ENCODE peak calls at places on chromosomes 7 and 10, in ten cellular contexts. A, P, H, I, O, B, F, J, C and E are unnamed samples. For H3K4me1, the result is how much of the 10 kb centered on the place peaks cover.

GRCh38 chr10:24119919-24120318 is 89.0 kb upstream of the KIAA1217 start:
- DNase-seq in I (no peak), B (no peak), C (no peak), A (no peak), J (no peak), H (no peak), P (no peak), O (no peak), F (no peak), E (no peak)

GRCh38 chr7:35380739-35381224 is 126.9 kb upstream of the TBX20 start:
- DNase-seq in J (no peak), O (no peak), P (no peak), B (no peak), C (no peak), F (no peak), A (peak), H (no peak), I (no peak), E (no peak)

GRCh38 chr10:60944159-60944909 is at the start of gene RHOBTB1:
- DNase-seq in J (peak), H (peak), I (peak), P (peak), O (peak), A (peak), F (peak), C (peak), B (peak), E (peak)

GRCh38 chr10:75987610-75988009 is 556.2 kb downstream of the LRMDA start:
- DNase-seq in I (no peak), B (peak), J (no peak), O (no peak), C (peak), A (peak), H (no peak), P (no peak), F (peak), E (peak)

GRCh38 chr7:23544913-23545354 is 13.2 kb upstream of the TRA2A start:
- DNase-seq in O (peak), F (no peak), I (no peak), C (peak), P (no peak), B (peak), H (peak), J (no peak), A (peak), E (peak)

GRCh38 chr10:97684866-97685394 is 2.1 kb downstream of the AVPI1 start:
- DNase-seq in P (no peak), F (no peak), O (peak), J (no peak), B (no peak), H (no peak), A (peak), I (no peak), C (no peak), E (peak)

GRCh38 chr7:158247758-158248487 is 339.7 kb downstream of the PTPRN2 start:
- DNase-seq in H (peak), B (no peak), J (peak), C (no peak), F (no peak), P (peak), O (no peak), I (no peak), A (no peak), E (no peak)

GRCh38 chr10:93068411-93069244 is 5.1 kb upstream of the CYP26A1 start:
- DNase-seq in F (no peak), C (no peak), A (peak), I (no peak), B (peak), J (no peak), O (no peak), P (no peak), H (peak), E (peak)

GRCh38 chr10:25026463-25026862 is 10.1 kb downstream of the THNSL1 start:
- DNase-seq in J (no peak), B (peak), O (peak), A (no peak), I (no peak), P (no peak), F (no peak), C (no peak), H (no peak), E (peak)

GRCh38 chr7:152759655-152760383 is at the start of gene ACTR3B:
- DNase-seq in P (peak), F (peak), B (peak), I (peak), A (peak), C (peak), H (peak), O (peak), J (peak), E (peak)

GRCh38 chr10:12384906-12385305 is 35.6 kb downstream of the CAMK1D start:
- DNase-seq in J (no peak), B (no peak), O (no peak), H (no peak), F (no peak), C (no peak), P (no peak), I (no peak), A (no peak), E (no peak)

GRCh38 chr7:130865408-130866236 is 131.6 kb upstream of the KLF14 start:
- DNase-seq in P (no peak), H (no peak), A (peak), O (no peak), J (no peak), I (no peak), B (no peak), C (peak), F (no peak), E (no peak)

GRCh38 chr7:77903597-77903996 is 105.0 kb downstream of the PHTF2 start:
- DNase-seq in H (no peak), F (no peak), A (peak), C (no peak), B (peak), J (no peak), P (no peak), O (no peak), I (no peak), E (peak)

GRCh38 chr10:95480102-95480900 is 80.9 kb downstream of the SORBS1 start:
- DNase-seq in F (no peak), P (no peak), B (no peak), H (no peak), O (no peak), A (peak), C (peak), I (no peak), J (no peak), E (no peak)

GRCh38 chr10:82161264-82161663 is 286.3 kb downstream of the NRG3 start:
- DNase-seq in H (no peak), P (no peak), O (no peak), C (no peak), I (no peak), B (no peak), J (no peak), A (no peak), F (no peak), E (no peak)

GRCh38 chr7:152341039-152341913 is 94.5 kb downstream of the KMT2C start:
- DNase-seq in O (peak), J (no peak), H (no peak), F (peak), P (peak), A (peak), C (peak), I (no peak), B (peak), E (peak)

DNA sequence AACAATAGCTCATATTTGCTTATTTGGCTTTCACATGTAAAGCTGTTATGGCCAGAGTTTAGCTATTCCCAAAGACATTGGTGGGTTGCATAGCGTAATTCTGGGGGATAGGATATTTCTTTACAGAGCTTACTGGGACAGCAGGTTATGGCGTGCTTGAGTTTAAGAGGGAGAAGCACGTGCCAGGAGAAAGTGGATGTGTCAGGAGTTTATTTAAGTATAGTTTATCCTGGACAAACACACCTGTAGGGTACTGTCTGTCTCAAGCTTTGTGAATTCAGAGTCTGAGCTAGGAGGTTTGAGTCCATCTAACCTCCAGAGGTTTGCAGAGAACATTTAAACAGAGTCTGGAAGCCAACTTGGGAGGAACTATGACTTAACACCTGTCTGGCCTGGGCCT is 21.3 kb downstream of the GBF1 start:
- DNase-seq in A (no peak), J (no peak), B (no peak), I (no peak), C (no peak), P (peak), H (no peak), F (no peak), O (no peak), E (no peak)
- H3K4me1 ChIP-seq in A (under half), J (under half), B (under half), I (under half), C (under half), P (under half), H (half or more), F (half or more), O (under half), E (half or more)

GRCh38 chr10:3829193-3830050 is 44.4 kb upstream of the KLF6 start:
- DNase-seq in F (no peak), I (no peak), J (no peak), P (no peak), B (no peak), H (no peak), C (no peak), O (no peak), A (no peak), E (no peak)
- H3K4me3 ChIP-seq in F (no peak), I (peak), J (peak), P (peak), B (peak), H (peak), C (no peak), O (no peak), A (peak), E (peak)

DNA sequence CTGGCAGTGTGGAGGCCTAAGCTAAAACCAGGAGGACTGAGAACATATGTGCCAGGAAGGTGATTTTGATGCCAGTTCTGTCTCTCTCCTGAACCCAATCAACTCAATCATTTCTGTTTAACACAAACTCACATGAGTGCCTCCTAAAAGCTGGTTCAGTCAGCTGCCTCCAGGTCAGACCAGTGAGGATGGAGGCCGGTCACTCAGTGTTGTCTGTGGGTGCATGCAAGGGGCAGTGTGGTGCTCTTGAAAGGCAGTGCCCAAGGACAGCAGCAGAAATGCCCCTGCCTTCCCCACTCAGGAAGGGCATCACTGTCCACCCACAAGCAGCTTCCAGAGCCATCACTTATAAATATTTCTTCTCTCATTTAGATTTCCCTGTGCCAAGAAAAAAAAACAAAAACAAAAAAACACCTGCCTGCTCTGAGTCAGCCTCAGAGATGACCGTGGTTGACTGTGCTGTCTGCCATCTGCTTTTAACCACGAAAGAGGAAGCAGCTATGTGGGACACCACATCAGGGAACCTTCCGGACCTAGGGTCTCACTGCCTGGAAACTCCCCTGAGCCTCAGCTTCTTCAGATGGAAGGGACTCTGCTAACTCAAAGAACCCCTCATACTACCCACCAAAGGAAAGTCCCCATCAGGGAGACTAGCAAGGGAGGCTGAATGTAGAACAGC is 39.1 kb downstream of the VOPP1 start:
- DNase-seq in J (no peak), O (peak), I (no peak), F (peak), A (peak), B (no peak), H (no peak), P (no peak), C (no peak), E (peak)
- H3K4me1 ChIP-seq in J (under half), O (under half), I (half or more), F (half or more), A (under half), B (under half), H (half or more), P (under half), C (under half), E (under half)

GRCh38 chr7:24972166-24972477 is 7.9 kb downstream of the OSBPL3 start:
- DNase-seq in H (no peak), P (no peak), B (no peak), J (no peak), C (no peak), A (no peak), I (no peak), F (no peak), O (no peak), E (no peak)

GRCh38 chr7:24972991-24973390 is 7.0 kb downstream of the OSBPL3 start:
- DNase-seq in P (no peak), I (no peak), O (no peak), H (no peak), C (no peak), J (no peak), A (peak), B (no peak), F (no peak), E (peak)

GRCh38 chr7:24974026-24974832 is 5.7 kb downstream of the OSBPL3 start:
- DNase-seq in F (no peak), J (no peak), I (no peak), P (no peak), A (no peak), C (no peak), H (no peak), O (no peak), B (no peak), E (no peak)

GRCh38 chr7:24970676-24971075 is 9.3 kb downstream of the OSBPL3 start:
- DNase-seq in H (no peak), F (no peak), J (no peak), P (no peak), B (no peak), O (no peak), C (no peak), A (peak), I (no peak), E (no peak)

DNA sequence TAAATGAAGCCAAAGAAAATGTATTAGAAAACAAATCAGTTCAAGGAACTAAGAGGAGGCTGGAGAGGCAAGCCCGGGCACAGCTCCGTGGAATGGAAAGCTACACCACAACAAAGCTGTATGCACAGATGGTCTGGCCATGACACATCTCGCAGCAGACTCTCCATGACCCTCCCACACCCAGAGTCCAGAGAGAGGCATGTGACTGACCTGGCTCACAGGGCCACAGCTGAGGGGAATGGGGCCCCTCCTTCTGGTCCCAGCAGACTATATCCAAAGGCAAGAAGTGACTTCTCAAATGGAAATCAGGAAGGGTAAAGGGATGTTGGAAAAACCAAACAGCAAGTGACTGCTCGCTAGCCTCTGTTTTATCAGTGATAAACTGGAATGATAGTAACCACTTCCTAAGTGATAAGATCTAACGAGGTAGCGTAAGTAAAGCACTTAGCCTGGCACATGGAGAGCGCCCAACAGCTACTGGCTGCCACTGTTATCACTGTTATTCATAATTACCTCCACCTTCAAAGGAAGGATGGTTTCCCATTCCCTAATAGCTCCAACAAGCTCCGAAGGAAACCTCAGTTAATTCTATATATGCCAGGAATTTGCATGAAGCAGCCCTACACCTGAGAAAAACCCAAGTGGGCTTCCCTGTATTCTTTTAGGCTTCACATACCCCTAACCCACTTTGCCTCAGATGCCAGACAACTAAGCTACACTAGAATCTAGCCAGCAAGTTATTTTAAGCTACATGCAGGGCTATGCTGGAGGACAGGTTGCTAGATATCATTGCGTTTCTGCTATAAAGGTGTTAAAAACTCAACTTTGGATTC is 8.4 kb downstream of the OSBPL3 start:
- DNase-seq in H (no peak), B (peak), A (peak), P (no peak), I (no peak), O (no peak), F (no peak), C (peak), J (no peak), E (peak)
- H3K4me3 ChIP-seq in H (no peak), B (no peak), A (no peak), P (no peak), I (no peak), O (no peak), F (no peak), C (no peak), J (no peak), E (peak)

GRCh38 chr10:598415-599170 is 90.9 kb downstream of the DIP2C start:
- DNase-seq in A (peak), P (no peak), B (no peak), C (peak), J (no peak), H (no peak), O (no peak), I (no peak), F (no peak), E (peak)

GRCh38 chr10:600234-600633 is 89.2 kb downstream of the DIP2C start:
- DNase-seq in I (no peak), C (no peak), O (no peak), P (no peak), A (peak), B (no peak), H (no peak), J (no peak), F (no peak), E (no peak)

GRCh38 chr10:599767-600166 is 89.7 kb downstream of the DIP2C start:
- DNase-seq in B (no peak), F (no peak), I (no peak), O (no peak), J (no peak), A (no peak), P (no peak), H (no peak), C (no peak), E (no peak)

GRCh38 chr10:596725-597345 is 92.6 kb downstream of the DIP2C start:
- DNase-seq in O (no peak), H (no peak), J (no peak), C (no peak), A (no peak), F (no peak), B (no peak), P (no peak), I (no peak), E (no peak)

DNA sequence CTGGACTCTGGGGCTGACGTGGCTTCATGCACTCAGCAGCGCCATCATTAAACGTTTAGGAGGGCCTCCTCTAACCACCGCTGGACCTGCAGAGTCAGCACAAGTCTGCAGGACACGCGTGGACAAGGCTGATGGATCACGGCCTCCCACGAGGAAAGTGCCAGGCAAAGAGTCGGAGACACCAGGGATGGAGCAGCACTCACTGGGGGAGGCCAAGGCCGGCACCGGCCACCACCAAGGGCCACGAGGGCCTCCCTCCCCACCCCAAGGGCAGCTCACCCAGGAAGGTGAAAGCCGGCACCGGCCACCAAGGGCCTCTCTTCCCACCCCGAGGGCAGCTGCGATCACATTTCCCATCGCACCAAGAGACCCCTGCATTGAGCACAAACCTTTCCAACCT is 91.5 kb downstream of the DIP2C start:
- DNase-seq in H (no peak), B (no peak), I (no peak), J (no peak), O (no peak), C (no peak), A (no peak), P (no peak), F (no peak), E (no peak)
- H3K4me1 ChIP-seq in H (half or more), B (under half), I (half or more), J (under half), O (under half), C (under half), A (under half), P (under half), F (under half), E (half or more)

DNA sequence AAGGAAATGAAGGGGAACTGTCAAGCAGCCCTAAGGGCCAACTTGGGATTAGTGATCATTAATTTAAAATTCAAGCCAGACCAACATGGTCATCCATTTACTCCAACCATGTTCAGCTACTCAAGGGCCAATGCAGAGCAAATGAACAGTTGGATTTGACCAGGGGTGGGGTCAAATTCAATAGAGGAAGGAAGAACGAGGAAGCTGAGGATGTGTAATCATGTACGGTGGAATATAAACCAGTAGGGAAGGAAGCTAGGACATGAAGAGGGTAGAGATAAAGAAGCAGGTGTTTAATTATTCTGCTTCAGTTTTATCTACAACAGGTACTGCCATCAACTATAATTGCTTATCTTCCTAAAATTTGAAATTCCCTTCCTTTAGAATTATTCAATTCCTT is 81.6 kb downstream of the HIBADH start:
- DNase-seq in P (no peak), B (no peak), H (no peak), O (no peak), F (no peak), A (no peak), C (no peak), J (no peak), I (no peak), E (no peak)
- H3K4me3 ChIP-seq in P (no peak), B (no peak), H (no peak), O (no peak), F (no peak), A (no peak), C (no peak), J (no peak), I (no peak), E (no peak)

DNA sequence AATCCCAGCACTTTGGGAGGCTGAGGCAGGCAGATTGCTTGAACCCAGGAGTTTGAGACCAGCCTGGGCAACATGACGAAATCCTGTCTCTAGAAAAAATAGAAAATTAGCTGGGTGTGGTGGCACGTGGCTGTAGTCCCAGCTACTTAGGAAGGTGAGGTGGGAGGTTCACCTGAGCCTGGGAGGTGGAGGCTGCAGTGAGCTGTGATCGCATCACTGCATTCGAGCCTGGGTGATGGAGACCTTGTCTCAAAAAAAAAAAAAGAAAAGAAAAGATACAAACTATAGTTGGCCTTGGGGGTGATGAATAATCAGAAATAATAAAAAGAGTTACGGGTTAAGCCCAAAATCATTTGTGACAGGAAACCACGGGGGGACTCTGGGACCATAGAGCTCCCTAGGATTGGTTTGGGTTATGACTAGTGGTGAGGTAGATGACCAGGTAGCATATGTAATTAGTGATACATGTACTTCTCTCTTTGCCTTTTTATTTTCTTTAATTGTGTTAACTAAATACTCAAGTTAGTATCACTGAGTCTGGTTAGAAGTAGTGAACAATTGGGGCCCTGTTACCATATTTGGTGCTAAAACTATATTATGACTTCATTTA is 10.4 kb upstream of the ASCC1 start:
- DNase-seq in I (no peak), P (no peak), J (no peak), O (no peak), A (no peak), H (no peak), C (no peak), F (no peak), B (no peak), E (no peak)
- H3K4me1 ChIP-seq in I (half or more), P (under half), J (under half), O (under half), A (under half), H (half or more), C (under half), F (half or more), B (under half), E (under half)